ENCODE peak calls at places on chromosomes 3 and 15, in four cellular contexts. N is WERI-Rb-1; C is activated CD4-positive, alpha-beta T cell treated with anti-CD3 and anti-CD28 coated beads for 24 hours; K is H9. P is an unnamed sample.

GRCh38 chr15:78752492-78753358 is 58.5 kb downstream of the ADAMTS7 start:
- DNase-seq in N (no peak), C (no peak), K (no peak), P (no peak)

GRCh38 chr3:46923559-46924350 is 46.2 kb downstream of the PTH1R start:
- DNase-seq in N (peak; percentile 42), C (peak; percentile 24), K (peak; percentile 66), P (peak; percentile 75)

GRCh38 chr15:100059094-100059493 is 282.7 kb downstream of the ADAMTS17 start:
- DNase-seq in N (no peak), C (no peak), K (no peak), P (no peak)

GRCh38 chr3:32106929-32107362 is 526 bp downstream of the GPD1L start:
- DNase-seq in N (no peak), C (no peak), K (no peak), P (no peak)

GRCh38 chr3:30659270-30660127 is 53.1 kb downstream of the TGFBR2 start:
- DNase-seq in N (no peak), C (no peak), K (no peak), P (no peak)

GRCh38 chr3:44954289-44954688 is 21.7 kb downstream of the ZDHHC3 start:
- DNase-seq in N (no peak), C (no peak), K (no peak), P (no peak)

GRCh38 chr15:51191072-51191665 is 96.5 kb upstream of the TNFAIP8L3 start:
- DNase-seq in N (no peak), C (no peak), K (no peak), P (no peak)

GRCh38 chr3:46129588-46130272 is 78.4 kb downstream of the CCR1 start:
- DNase-seq in N (no peak), C (no peak), K (no peak), P (no peak)

GRCh38 chr3:66261318-66261717 is 40.5 kb downstream of the SLC25A26 start:
- DNase-seq in N (no peak), C (no peak), K (no peak), P (no peak)

GRCh38 chr3:48989796-48990635 is at the start of gene P4HTM:
- DNase-seq in N (peak; percentile 82), C (peak; percentile 75), K (peak; percentile 89), P (peak; percentile 31)

GRCh38 chr3:126894516-126894915 is 88.4 kb upstream of the PLXNA1 start:
- DNase-seq in N (no peak), C (no peak), K (no peak), P (no peak)

GRCh38 chr3:23085256-23085655 is 117.9 kb upstream of the UBE2E2 start:
- DNase-seq in N (no peak), C (no peak), K (no peak), P (no peak)

P was measured in D721Med.